ENCODE peak calls at places on chromosomes 6 and 20, in six cellular contexts. O is H54, L is stomach, X is uterus, E is adrenal gland, B is HCT116. D is an unnamed sample.

GRCh38 chr6:116410945-116411623 is 40.3 kb downstream of the DSE start:
- DNase-seq in L (no peak), X (no peak), O (no peak), E (no peak), B (no peak), D (no peak)

GRCh38 chr6:129659590-129660345 is 50.2 kb downstream of the ARHGAP18 start:
- DNase-seq in X (no peak), B (no peak), E (no peak), L (no peak), O (no peak), D (peak)

GRCh38 chr6:92376711-92377110 is 1042.6 kb downstream of the EPHA7 start:
- DNase-seq in B (no peak), O (no peak), X (no peak), L (no peak), E (no peak), D (no peak)

GRCh38 chr20:40416274-40416673 is 272.8 kb downstream of the MAFB start:
- DNase-seq in E (no peak), O (no peak), X (no peak), B (no peak), L (no peak), D (no peak)

GRCh38 chr6:83127976-83128375 is 60.5 kb downstream of the DOP1A start:
- DNase-seq in E (no peak), O (no peak), X (no peak), B (no peak), L (no peak), D (no peak)

GRCh38 chr20:18545566-18545965 is 21.7 kb upstream of the SMIM26 start:
- DNase-seq in O (no peak), E (no peak), L (no peak), X (no peak), B (no peak), D (no peak)

GRCh38 chr6:106591111-106591825 is 38.0 kb downstream of the RTN4IP1 start:
- DNase-seq in E (no peak), B (no peak), X (no peak), L (no peak), O (peak), D (no peak)

GRCh38 chr6:90284745-90285481 is 11.7 kb downstream of the BACH2 start:
- DNase-seq in B (peak), O (no peak), E (no peak), X (no peak), L (no peak), D (peak)

GRCh38 chr6:158211273-158212055 is 43.3 kb downstream of the GTF2H5 start:
- DNase-seq in O (no peak), X (no peak), B (no peak), E (no peak), L (no peak), D (no peak)

GRCh38 chr6:42781546-42781810 is 374 bp upstream of the BICRAL start:
- DNase-seq in B (no peak), O (no peak), E (no peak), L (no peak), X (no peak), D (peak)

GRCh38 chr20:52974155-52974554 is 2.0 kb downstream of the TSHZ2 start:
- DNase-seq in E (peak), O (no peak), L (no peak), X (no peak), B (no peak), D (no peak)

GRCh38 chr20:39547546-39548410 is 585.6 kb downstream of the DHX35 start:
- DNase-seq in L (no peak), O (no peak), B (no peak), E (no peak), X (no peak), D (no peak)

GRCh38 chr6:21870071-21870729 is 276.6 kb downstream of the SOX4 start:
- DNase-seq in L (no peak), X (no peak), B (no peak), O (no peak), E (no peak), D (no peak)

GRCh38 chr6:28225056-28225834 is at the start of gene ZSCAN9:
- DNase-seq in E (peak), B (peak), X (peak), L (peak), O (peak), D (peak)

GRCh38 chr6:45473121-45473967 is 95.6 kb upstream of the SUPT3H start:
- DNase-seq in L (peak), O (no peak), B (no peak), E (no peak), X (no peak), D (no peak)

GRCh38 chr6:26598267-26598666 is 1.5 kb downstream of the ABT1 start:
- DNase-seq in B (no peak), X (peak), L (no peak), E (peak), O (no peak), D (no peak)

GRCh38 chr6:1027109-1027794 is 284.6 kb upstream of the FOXQ1 start:
- DNase-seq in E (no peak), O (no peak), L (no peak), B (peak), X (no peak), D (no peak)

GRCh38 chr6:120872262-120872578 is 462.1 kb downstream of the TBC1D32 start:
- DNase-seq in X (no peak), L (no peak), B (no peak), E (no peak), O (no peak), D (no peak)

GRCh38 chr6:129111853-129112252 is 228.9 kb downstream of the LAMA2 start:
- DNase-seq in B (no peak), E (no peak), L (no peak), X (no peak), O (no peak), D (no peak)

GRCh38 chr6:36721369-36722140 is 23.9 kb downstream of the RAB44 start:
- DNase-seq in L (no peak), B (no peak), O (no peak), X (no peak), E (no peak), D (no peak)

GRCh38 chr6:6790393-6790792 is 201.9 kb downstream of the LY86 start:
- DNase-seq in E (no peak), X (no peak), O (no peak), B (no peak), L (no peak), D (peak)

GRCh38 chr6:167934426-167934864 is 63.0 kb upstream of the KIF25 start:
- DNase-seq in O (no peak), B (no peak), E (no peak), L (peak), X (no peak), D (no peak)

GRCh38 chr20:77231-77630 is 10.2 kb upstream of the DEFB125 start:
- DNase-seq in X (no peak), O (no peak), E (no peak), B (no peak), L (no peak), D (no peak)

GRCh38 chr6:30091577-30092381 is 16.2 kb upstream of the RNF39 start:
- DNase-seq in O (peak), X (peak), B (peak), E (peak), L (no peak), D (no peak)

GRCh38 chr6:56259682-56260081 is 12.3 kb upstream of the COL21A1 start:
- DNase-seq in L (no peak), X (no peak), E (no peak), B (no peak), O (no peak), D (no peak)

GRCh38 chr20:21613512-21613911 is 92.0 kb upstream of the PAX1 start:
- DNase-seq in O (no peak), L (peak), X (no peak), B (no peak), E (peak), D (no peak)

GRCh38 chr6:14189122-14189521 is 71.5 kb downstream of the CD83 start:
- DNase-seq in E (no peak), L (no peak), X (no peak), O (no peak), B (no peak), D (no peak)

GRCh38 chr6:2522521-2522920 is 228.2 kb downstream of the MYLK4 start:
- DNase-seq in L (no peak), O (no peak), B (no peak), E (no peak), X (no peak), D (no peak)

GRCh38 chr6:157683707-157684106 is 139.3 kb upstream of the SNX9 start:
- DNase-seq in L (no peak), B (no peak), E (no peak), X (no peak), O (no peak), D (no peak)

GRCh38 chr6:152605342-152605741 is 31.8 kb downstream of the SYNE1 start:
- DNase-seq in E (no peak), O (no peak), X (no peak), L (no peak), B (no peak), D (no peak)

GRCh38 chr6:69693749-69694148 is 103.1 kb downstream of the LMBRD1 start:
- DNase-seq in O (no peak), E (no peak), L (no peak), X (no peak), B (no peak), D (no peak)

GRCh38 chr6:20319520-20320357 is 81.9 kb upstream of the E2F3 start:
- DNase-seq in X (no peak), L (peak), O (no peak), E (peak), B (no peak), D (peak)

DNA sequence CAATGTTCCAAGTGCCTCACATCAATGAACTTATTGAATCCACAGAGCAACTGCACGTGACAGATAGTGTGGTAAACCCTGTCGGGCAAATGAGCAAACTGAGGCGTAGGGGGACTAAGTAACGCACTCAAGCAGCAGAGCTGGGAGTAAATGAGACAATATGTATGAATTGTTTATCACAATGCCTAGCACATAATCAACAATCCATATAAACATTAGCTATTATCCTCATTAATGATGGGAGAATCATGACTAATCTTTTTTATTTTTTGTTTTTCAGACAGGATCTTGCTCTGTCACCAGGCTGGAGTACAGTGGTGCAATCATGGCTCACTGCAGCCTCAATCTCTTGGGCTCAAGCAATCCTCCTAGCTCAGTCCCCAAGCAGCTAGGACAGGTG is 43.9 kb upstream of the B4GALT5 start:
- DNase-seq in O (no peak), X (no peak), L (no peak), E (no peak), B (no peak), D (no peak)
- TF ChIP-seq POLR2A in O (no peak), X (no peak), L (no peak), E (no peak), B (no peak), D (no peak)

GRCh38 chr6:32624565-32624964 is 12.6 kb upstream of the HLA-DQA1 start:
- DNase-seq in B (no peak), X (no peak), L (no peak), O (no peak), E (no peak), D (no peak)

GRCh38 chr6:32625137-32625536 is 12.1 kb upstream of the HLA-DQA1 start:
- DNase-seq in B (no peak), O (no peak), E (no peak), L (no peak), X (no peak), D (no peak)

GRCh38 chr6:32621372-32621771 is 15.8 kb upstream of the HLA-DQA1 start:
- DNase-seq in E (no peak), O (no peak), X (no peak), B (no peak), L (no peak), D (no peak)

GRCh38 chr6:32622545-32623401 is 14.4 kb upstream of the HLA-DQA1 start:
- DNase-seq in L (no peak), E (no peak), X (no peak), O (no peak), B (no peak), D (peak)

DNA sequence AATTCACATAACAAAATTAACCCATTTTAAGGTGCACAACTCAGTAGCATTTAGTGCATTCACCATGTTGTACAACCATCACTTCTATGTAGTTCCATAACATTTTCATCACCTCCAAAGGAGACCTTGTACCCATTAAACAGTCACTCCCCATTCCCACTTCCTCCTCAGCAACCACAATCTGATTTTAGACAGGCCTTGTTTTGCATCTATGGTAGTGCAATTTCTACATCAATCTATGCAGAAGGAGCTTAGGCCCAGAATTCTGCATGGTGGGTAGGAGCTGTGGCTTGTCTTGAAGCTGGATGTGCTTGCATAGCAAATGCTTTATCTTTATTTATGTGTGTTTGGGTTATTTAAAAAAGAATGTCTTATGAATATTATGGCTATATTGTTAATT is 13.5 kb upstream of the HLA-DQA1 start:
- DNase-seq in O (no peak), B (no peak), L (no peak), X (no peak), E (no peak), D (no peak)
- TF ChIP-seq POLR2A in O (no peak), B (no peak), L (no peak), X (no peak), E (no peak), D (no peak)

DNA sequence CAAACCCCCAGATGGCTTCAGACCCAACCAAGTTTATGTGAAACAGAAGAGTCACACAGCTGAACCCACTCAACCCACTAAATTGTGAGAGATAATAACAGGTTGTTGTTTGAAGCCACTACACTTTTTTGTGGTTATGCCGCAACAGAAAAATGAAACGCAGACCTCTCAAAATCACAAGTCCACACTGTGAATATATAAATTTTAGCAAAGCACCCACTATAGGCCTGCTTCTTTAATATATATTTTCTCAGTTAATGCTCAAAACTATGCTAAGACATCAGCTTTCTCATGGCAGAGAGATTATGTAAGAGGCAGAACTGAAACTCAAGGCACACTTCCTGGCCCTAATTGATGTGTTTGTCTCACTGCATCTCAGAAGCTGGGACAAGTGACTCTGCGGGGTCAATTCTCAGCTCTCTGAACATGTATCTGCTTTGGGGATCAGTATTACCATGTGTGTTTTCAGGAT is 27.7 kb downstream of the MAP3K5 start:
- DNase-seq in O (no peak), B (no peak), X (no peak), L (no peak), E (no peak), D (no peak)
- TF ChIP-seq POLR2A in O (no peak), B (no peak), X (no peak), L (no peak), E (no peak), D (no peak)

DNA sequence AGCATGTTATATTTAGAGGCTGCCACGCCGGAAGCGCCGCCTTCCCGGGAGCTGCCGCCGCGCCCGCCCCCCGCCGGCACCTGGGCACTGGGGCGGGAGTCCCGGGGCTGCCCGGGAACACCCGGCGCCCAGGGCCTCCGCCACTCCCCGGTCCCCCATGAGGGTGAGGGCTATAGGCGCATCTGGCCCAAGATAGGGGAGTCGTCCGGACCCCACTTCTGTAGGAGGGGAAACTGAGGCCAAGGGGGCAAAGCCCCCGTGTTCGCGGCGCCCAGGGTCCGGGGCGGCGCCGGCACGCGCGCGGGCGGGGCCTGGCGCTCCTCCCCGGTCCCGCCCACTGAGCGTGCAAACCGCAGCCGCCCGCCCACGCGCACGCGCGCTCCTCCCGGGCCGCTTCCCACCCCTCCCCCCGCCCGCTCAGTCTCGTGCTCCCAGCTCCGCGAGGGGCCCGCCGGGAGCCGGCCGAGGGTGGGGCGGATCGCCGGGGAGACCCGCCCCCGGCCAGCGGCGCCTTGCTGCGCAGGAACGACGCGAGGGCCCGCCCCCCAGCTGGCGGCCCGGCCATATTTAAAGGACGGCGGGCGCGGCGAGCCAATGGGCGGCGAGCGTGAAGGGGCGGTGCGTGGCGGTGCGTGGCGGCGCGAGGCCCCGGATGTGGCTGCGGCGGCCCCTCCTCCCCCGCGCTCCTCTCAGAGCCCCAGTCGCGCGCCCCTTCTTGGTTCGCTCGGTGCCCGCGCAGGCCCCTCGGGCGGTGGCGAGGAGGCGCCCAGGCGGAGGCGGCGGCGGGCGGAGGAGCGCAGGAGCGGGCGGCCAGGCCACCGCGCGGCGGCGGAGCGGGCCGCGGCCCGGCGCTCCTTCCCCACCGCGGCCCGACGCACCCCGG is at the start of gene LSM14B:
- DNase-seq in E (peak), L (peak), B (peak), O (peak), X (peak), D (peak)
- TF ChIP-seq POLR2A in E (peak), L (no peak), B (peak), O (peak), X (peak), D (peak)

DNA sequence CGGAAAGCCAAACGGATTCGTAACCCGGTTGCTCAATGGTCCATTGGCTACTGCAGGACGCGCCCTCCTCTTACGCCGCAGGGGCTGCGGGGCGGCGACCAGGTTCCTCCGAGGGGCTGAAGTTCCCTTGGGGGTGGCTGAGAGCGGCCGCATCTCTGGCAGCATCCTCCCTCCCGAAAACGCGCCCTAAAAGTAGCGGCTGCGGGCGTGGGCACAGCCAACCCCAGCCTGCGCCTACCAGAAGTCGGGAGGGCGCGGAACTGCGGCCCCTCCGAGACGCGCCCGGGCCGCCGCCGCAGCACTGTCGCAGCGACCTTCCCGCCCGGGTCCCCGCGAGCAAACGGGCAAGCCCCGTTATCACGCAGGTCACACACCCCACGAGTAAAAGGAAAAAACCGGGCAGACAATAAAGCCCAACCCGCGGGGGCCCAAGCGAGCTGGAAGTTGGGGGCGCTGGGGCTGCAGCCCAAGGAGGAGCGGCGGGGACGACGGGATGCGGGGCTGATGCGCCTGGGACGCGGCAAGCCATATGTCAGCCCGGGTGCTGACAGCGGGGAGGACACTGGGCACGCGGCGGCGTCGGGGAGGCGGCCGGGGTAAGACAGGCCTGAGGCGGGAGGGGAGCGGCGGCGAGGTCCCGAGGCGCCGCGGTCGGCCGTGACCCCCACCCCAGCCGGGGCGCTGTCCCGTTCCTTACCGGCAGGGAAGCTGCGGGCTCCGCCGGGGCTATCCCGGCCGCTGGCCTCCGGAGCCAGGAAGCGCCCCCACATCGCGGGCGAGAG is 700 bp downstream of the CEP85L start:
- DNase-seq in O (peak), L (peak), X (peak), B (no peak), E (peak), D (peak)
- TF ChIP-seq POLR2A in O (peak), L (no peak), X (no peak), B (no peak), E (peak), D (peak)

GRCh38 chr6:81751388-81752083 is 945 bp downstream of the TENT5A start:
- DNase-seq in L (peak), B (peak), O (peak), E (peak), X (peak), D (peak)
- TF ChIP-seq POLR2A in L (no peak), B (peak), O (peak), E (peak), X (no peak), D (no peak)

DNA sequence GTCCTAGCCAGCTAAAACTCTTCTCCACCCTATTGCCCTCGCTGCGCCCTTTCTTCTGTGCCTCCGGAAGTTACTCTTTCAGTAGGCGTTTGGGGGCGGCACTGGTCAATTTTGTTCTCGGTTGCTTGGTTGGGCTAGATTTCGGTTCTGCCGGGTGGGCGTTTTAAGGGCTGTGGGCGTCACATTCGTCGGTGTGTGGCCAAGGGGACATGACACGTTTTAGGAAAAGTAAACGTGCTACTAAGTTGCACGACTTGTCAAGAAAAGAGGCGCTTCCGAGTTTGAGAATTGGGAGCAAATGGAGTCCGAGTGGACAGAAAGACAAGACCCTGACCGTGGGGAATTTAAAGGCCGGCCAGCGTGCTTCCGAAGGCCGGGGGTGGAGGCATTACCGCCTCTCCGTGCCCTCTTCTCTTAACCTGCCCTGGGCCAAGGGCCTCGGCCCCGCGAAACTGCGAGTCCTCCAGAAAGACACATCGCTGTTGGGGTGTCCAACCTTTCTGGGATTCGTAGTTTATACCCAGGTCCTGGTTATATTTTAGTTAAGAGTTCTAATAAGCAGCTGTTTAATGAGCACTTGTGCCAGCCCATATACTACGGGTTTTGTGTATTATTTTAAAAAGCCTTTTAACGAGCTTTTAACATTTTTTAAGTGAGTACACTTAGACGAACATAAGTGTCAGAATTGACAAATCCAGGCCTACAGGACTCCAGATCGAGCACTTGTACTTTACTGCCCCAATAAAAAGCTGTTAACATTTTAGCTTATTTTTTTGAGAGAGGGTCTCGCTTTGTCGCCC is 664 bp upstream of the BAG6 start:
- DNase-seq in B (no peak), X (peak), L (peak), E (no peak), O (peak), D (peak)
- TF ChIP-seq POLR2A in B (peak), X (peak), L (no peak), E (peak), O (peak), D (peak)

D was measured in erythroblast.